ENCODE peak calls at places on chromosome 4, in nine cellular contexts. One of them, this sample, is unnamed.

GRCh38 chr4:159319027-159319426 is 216.1 kb downstream of the RAPGEF2 start:
- DNase-seq in HCT116: no peak
- DNase-seq in lung: no peak
- DNase-seq in transverse colon: no peak
- DNase-seq in RWPE1: no peak
- DNase-seq in dorsolateral prefrontal cortex: no peak
- DNase-seq in CD8-positive, alpha-beta memory T cell: no peak
- DNase-seq in fibroblast of lung: no peak
- DNase-seq in right cardiac atrium: no peak
- DNase-seq in this sample: no peak

GRCh38 chr4:19521151-19521550 is 730.6 kb upstream of the SLIT2 start:
- DNase-seq in HCT116: no peak
- DNase-seq in lung: no peak
- DNase-seq in transverse colon: no peak
- DNase-seq in RWPE1: no peak
- DNase-seq in dorsolateral prefrontal cortex: no peak
- DNase-seq in CD8-positive, alpha-beta memory T cell: no peak
- DNase-seq in fibroblast of lung: no peak
- DNase-seq in right cardiac atrium: peak
- DNase-seq in this sample: no peak

GRCh38 chr4:113328514-113328913 is 279.1 kb downstream of the ANK2 start:
- DNase-seq in HCT116: no peak
- DNase-seq in lung: no peak
- DNase-seq in transverse colon: no peak
- DNase-seq in RWPE1: no peak
- DNase-seq in dorsolateral prefrontal cortex: no peak
- DNase-seq in CD8-positive, alpha-beta memory T cell: no peak
- DNase-seq in fibroblast of lung: no peak
- DNase-seq in right cardiac atrium: no peak
- DNase-seq in this sample: no peak

GRCh38 chr4:158805628-158806471 is 37.0 kb downstream of the FNIP2 start:
- DNase-seq in HCT116: no peak
- DNase-seq in lung: peak
- DNase-seq in transverse colon: no peak
- DNase-seq in RWPE1: peak
- DNase-seq in dorsolateral prefrontal cortex: no peak
- DNase-seq in CD8-positive, alpha-beta memory T cell: no peak
- DNase-seq in fibroblast of lung: no peak
- DNase-seq in right cardiac atrium: no peak
- DNase-seq in this sample: no peak

GRCh38 chr4:22515145-22515887 is 550 bp downstream of the ADGRA3 start:
- DNase-seq in HCT116: no peak
- DNase-seq in lung: peak
- DNase-seq in transverse colon: peak
- DNase-seq in RWPE1: peak
- DNase-seq in dorsolateral prefrontal cortex: peak
- DNase-seq in CD8-positive, alpha-beta memory T cell: no peak
- DNase-seq in fibroblast of lung: peak
- DNase-seq in right cardiac atrium: peak
- DNase-seq in this sample: peak

GRCh38 chr4:89226665-89227572 is 80.7 kb downstream of the GPRIN3 start:
- DNase-seq in HCT116: peak
- DNase-seq in lung: peak
- DNase-seq in transverse colon: peak
- DNase-seq in RWPE1: peak
- DNase-seq in dorsolateral prefrontal cortex: peak
- DNase-seq in CD8-positive, alpha-beta memory T cell: peak
- DNase-seq in fibroblast of lung: peak
- DNase-seq in right cardiac atrium: peak
- DNase-seq in this sample: peak

GRCh38 chr4:110396963-110397362 is 79.0 kb upstream of the ENPEP start:
- DNase-seq in HCT116: no peak
- DNase-seq in lung: no peak
- DNase-seq in transverse colon: no peak
- DNase-seq in RWPE1: no peak
- DNase-seq in dorsolateral prefrontal cortex: no peak
- DNase-seq in CD8-positive, alpha-beta memory T cell: no peak
- DNase-seq in fibroblast of lung: no peak
- DNase-seq in right cardiac atrium: no peak
- DNase-seq in this sample: no peak

GRCh38 chr4:48141048-48141447 is 7.0 kb upstream of the TXK start:
- DNase-seq in HCT116: no peak
- DNase-seq in lung: no peak
- DNase-seq in transverse colon: no peak
- DNase-seq in RWPE1: peak
- DNase-seq in dorsolateral prefrontal cortex: no peak
- DNase-seq in CD8-positive, alpha-beta memory T cell: no peak
- DNase-seq in fibroblast of lung: peak
- DNase-seq in right cardiac atrium: no peak
- DNase-seq in this sample: no peak

GRCh38 chr4:78775278-78776030 is 696 bp upstream of the BMP2K start:
- DNase-seq in HCT116: peak
- DNase-seq in lung: peak
- DNase-seq in transverse colon: peak
- DNase-seq in RWPE1: peak
- DNase-seq in dorsolateral prefrontal cortex: peak
- DNase-seq in CD8-positive, alpha-beta memory T cell: peak
- DNase-seq in fibroblast of lung: peak
- DNase-seq in right cardiac atrium: peak
- DNase-seq in this sample: peak

GRCh38 chr4:60463846-60464502 is 736.2 kb upstream of the ADGRL3 start:
- DNase-seq in HCT116: no peak
- DNase-seq in lung: no peak
- DNase-seq in transverse colon: no peak
- DNase-seq in RWPE1: no peak
- DNase-seq in dorsolateral prefrontal cortex: no peak
- DNase-seq in CD8-positive, alpha-beta memory T cell: no peak
- DNase-seq in fibroblast of lung: peak
- DNase-seq in right cardiac atrium: no peak
- DNase-seq in this sample: no peak

GRCh38 chr4:78032446-78032845 is 24.7 kb upstream of the FRAS1 start:
- DNase-seq in HCT116: no peak
- DNase-seq in lung: no peak
- DNase-seq in transverse colon: no peak
- DNase-seq in RWPE1: no peak
- DNase-seq in dorsolateral prefrontal cortex: no peak
- DNase-seq in CD8-positive, alpha-beta memory T cell: no peak
- DNase-seq in fibroblast of lung: no peak
- DNase-seq in right cardiac atrium: no peak
- DNase-seq in this sample: no peak

GRCh38 chr4:87270144-87270543 is 49.7 kb upstream of the KLHL8 start:
- DNase-seq in HCT116: peak
- DNase-seq in lung: no peak
- DNase-seq in transverse colon: no peak
- DNase-seq in RWPE1: peak
- DNase-seq in dorsolateral prefrontal cortex: no peak
- DNase-seq in CD8-positive, alpha-beta memory T cell: no peak
- DNase-seq in fibroblast of lung: peak
- DNase-seq in right cardiac atrium: no peak
- DNase-seq in this sample: no peak

GRCh38 chr4:38177792-38178665 is 217.8 kb downstream of the PTTG2 start:
- DNase-seq in HCT116: no peak
- DNase-seq in lung: peak
- DNase-seq in transverse colon: peak
- DNase-seq in RWPE1: no peak
- DNase-seq in dorsolateral prefrontal cortex: no peak
- DNase-seq in CD8-positive, alpha-beta memory T cell: peak
- DNase-seq in fibroblast of lung: peak
- DNase-seq in right cardiac atrium: peak
- DNase-seq in this sample: no peak

GRCh38 chr4:17577660-17578481 is 873 bp downstream of the LAP3 start:
- DNase-seq in HCT116: no peak
- DNase-seq in lung: peak
- DNase-seq in transverse colon: peak
- DNase-seq in RWPE1: no peak
- DNase-seq in dorsolateral prefrontal cortex: no peak
- DNase-seq in CD8-positive, alpha-beta memory T cell: no peak
- DNase-seq in fibroblast of lung: peak
- DNase-seq in right cardiac atrium: peak
- DNase-seq in this sample: peak

GRCh38 chr4:108149588-108150380 is 18.9 kb downstream of the LEF1 start:
- DNase-seq in HCT116: no peak
- DNase-seq in lung: no peak
- DNase-seq in transverse colon: no peak
- DNase-seq in RWPE1: no peak
- DNase-seq in dorsolateral prefrontal cortex: no peak
- DNase-seq in CD8-positive, alpha-beta memory T cell: no peak
- DNase-seq in fibroblast of lung: no peak
- DNase-seq in right cardiac atrium: no peak
- DNase-seq in this sample: no peak

GRCh38 chr4:38752393-38752961 is 30.3 kb downstream of the TLR10 start:
- DNase-seq in HCT116: no peak
- DNase-seq in lung: no peak
- DNase-seq in transverse colon: no peak
- DNase-seq in RWPE1: no peak
- DNase-seq in dorsolateral prefrontal cortex: no peak
- DNase-seq in CD8-positive, alpha-beta memory T cell: no peak
- DNase-seq in fibroblast of lung: peak
- DNase-seq in right cardiac atrium: no peak
- DNase-seq in this sample: no peak

GRCh38 chr4:87465739-87466366 is 43.5 kb downstream of the NUDT9 start:
- DNase-seq in HCT116: peak
- DNase-seq in lung: no peak
- DNase-seq in transverse colon: no peak
- DNase-seq in RWPE1: peak
- DNase-seq in dorsolateral prefrontal cortex: no peak
- DNase-seq in CD8-positive, alpha-beta memory T cell: no peak
- DNase-seq in fibroblast of lung: peak
- DNase-seq in right cardiac atrium: no peak
- DNase-seq in this sample: no peak

GRCh38 chr4:40246938-40247337 is 50.1 kb downstream of the RHOH start:
- DNase-seq in HCT116: no peak
- DNase-seq in lung: no peak
- DNase-seq in transverse colon: no peak
- DNase-seq in RWPE1: no peak
- DNase-seq in dorsolateral prefrontal cortex: no peak
- DNase-seq in CD8-positive, alpha-beta memory T cell: no peak
- DNase-seq in fibroblast of lung: no peak
- DNase-seq in right cardiac atrium: no peak
- DNase-seq in this sample: no peak

DNA sequence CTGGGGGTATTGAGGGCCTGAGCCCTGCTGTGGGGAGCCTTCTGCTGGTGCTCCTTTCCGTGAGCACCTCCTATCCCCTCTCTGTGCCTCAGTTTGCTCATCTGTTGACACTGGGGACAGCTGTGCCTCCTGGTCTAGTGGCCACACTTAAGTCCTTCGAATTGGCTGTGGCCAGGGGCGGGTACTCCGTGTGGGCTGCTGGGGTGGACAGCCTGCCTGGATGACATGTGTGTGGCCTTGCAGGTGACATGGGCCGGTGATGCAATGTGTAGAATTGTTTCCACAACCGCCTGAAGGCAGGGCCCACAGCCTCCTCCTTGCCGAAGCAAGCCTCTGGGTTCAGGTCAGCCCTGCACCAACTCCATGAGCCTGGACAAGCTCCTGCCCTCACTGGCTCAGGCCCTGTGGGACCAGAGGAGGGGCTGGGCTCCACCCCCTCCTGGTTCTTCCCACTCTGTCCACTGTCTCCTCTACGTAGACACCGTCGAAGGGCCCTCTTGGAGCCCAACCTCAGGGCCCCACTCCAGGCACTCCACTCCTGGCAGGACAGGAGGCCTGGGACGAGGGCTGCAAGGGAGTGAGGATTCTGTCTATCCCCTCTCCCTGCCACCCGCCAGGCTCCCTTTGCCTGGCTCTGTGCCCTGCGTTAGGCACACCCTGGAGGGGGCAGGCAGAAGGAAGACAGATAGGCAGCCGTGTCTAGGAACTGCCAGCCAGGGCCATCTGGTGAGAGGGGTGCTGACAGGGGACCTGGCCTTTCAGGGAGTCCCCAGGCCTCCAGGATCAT is 1.2 kb downstream of the SH3BP2 start:
- DNase-seq in HCT116: no peak
- DNase-seq in lung: no peak
- DNase-seq in transverse colon: peak
- DNase-seq in RWPE1: no peak
- DNase-seq in dorsolateral prefrontal cortex: no peak
- DNase-seq in CD8-positive, alpha-beta memory T cell: no peak
- DNase-seq in fibroblast of lung: peak
- DNase-seq in right cardiac atrium: peak
- DNase-seq in this sample: no peak
- H3K27ac ChIP-seq in HCT116: peak
- H3K27ac ChIP-seq in lung: peak
- H3K27ac ChIP-seq in transverse colon: peak
- H3K27ac ChIP-seq in RWPE1: peak
- H3K27ac ChIP-seq in dorsolateral prefrontal cortex: peak
- H3K27ac ChIP-seq in CD8-positive, alpha-beta memory T cell: peak
- H3K27ac ChIP-seq in fibroblast of lung: peak
- H3K27ac ChIP-seq in right cardiac atrium: peak
- H3K27ac ChIP-seq in this sample: peak

GRCh38 chr4:7938513-7939376 is 916 bp downstream of the AFAP1 start:
- DNase-seq in HCT116: no peak
- DNase-seq in lung: no peak
- DNase-seq in transverse colon: peak
- DNase-seq in RWPE1: peak
- DNase-seq in dorsolateral prefrontal cortex: peak
- DNase-seq in CD8-positive, alpha-beta memory T cell: peak
- DNase-seq in fibroblast of lung: peak
- DNase-seq in right cardiac atrium: peak
- DNase-seq in this sample: no peak
- H3K27ac ChIP-seq in HCT116: peak
- H3K27ac ChIP-seq in lung: peak
- H3K27ac ChIP-seq in transverse colon: peak
- H3K27ac ChIP-seq in RWPE1: peak
- H3K27ac ChIP-seq in dorsolateral prefrontal cortex: peak
- H3K27ac ChIP-seq in CD8-positive, alpha-beta memory T cell: peak
- H3K27ac ChIP-seq in fibroblast of lung: peak
- H3K27ac ChIP-seq in right cardiac atrium: peak
- H3K27ac ChIP-seq in this sample: no peak

GRCh38 chr4:140109626-140110213 is 44.3 kb downstream of the MAML3 start:
- DNase-seq in HCT116: no peak
- DNase-seq in lung: no peak
- DNase-seq in transverse colon: no peak
- DNase-seq in RWPE1: no peak
- DNase-seq in dorsolateral prefrontal cortex: no peak
- DNase-seq in CD8-positive, alpha-beta memory T cell: no peak
- DNase-seq in fibroblast of lung: no peak
- DNase-seq in right cardiac atrium: no peak
- DNase-seq in this sample: no peak
- H3K27ac ChIP-seq in HCT116: no peak
- H3K27ac ChIP-seq in lung: no peak
- H3K27ac ChIP-seq in transverse colon: no peak
- H3K27ac ChIP-seq in RWPE1: no peak
- H3K27ac ChIP-seq in dorsolateral prefrontal cortex: no peak
- H3K27ac ChIP-seq in CD8-positive, alpha-beta memory T cell: no peak
- H3K27ac ChIP-seq in fibroblast of lung: no peak
- H3K27ac ChIP-seq in right cardiac atrium: no peak
- H3K27ac ChIP-seq in this sample: no peak

DNA sequence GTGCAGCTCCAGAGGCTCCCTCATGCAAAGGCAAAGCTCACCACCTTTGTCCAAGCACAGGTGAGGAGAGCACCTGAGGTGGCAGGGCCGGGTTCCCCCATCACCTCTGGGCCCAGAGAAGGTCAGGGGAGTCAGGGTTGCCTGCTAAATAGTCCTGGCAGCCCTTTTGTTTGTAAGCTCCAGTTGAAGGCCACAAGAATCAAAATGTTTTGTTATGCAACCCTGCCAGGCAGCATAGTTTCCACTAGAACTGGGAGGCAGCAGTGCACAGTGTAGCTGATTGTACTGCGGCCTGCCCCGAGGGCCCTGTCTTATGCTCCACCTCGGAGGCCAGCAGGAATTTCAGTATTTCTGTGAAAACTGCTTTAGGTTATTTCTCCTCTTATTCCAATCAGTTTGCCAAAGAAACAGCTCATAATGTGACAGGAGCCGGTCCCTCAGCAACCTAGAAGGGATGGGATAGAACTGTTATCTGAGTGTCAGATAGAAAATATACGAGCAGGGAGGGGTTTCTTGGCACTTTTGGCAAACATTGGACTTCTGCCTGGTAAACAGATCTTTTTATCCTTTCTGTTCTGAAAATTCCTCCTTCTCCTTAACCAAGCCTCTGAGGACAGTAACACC is 93.7 kb downstream of the LNX1 start:
- DNase-seq in HCT116: no peak
- DNase-seq in lung: no peak
- DNase-seq in transverse colon: no peak
- DNase-seq in RWPE1: no peak
- DNase-seq in dorsolateral prefrontal cortex: no peak
- DNase-seq in CD8-positive, alpha-beta memory T cell: no peak
- DNase-seq in fibroblast of lung: peak
- DNase-seq in right cardiac atrium: peak
- DNase-seq in this sample: no peak
- H3K27ac ChIP-seq in HCT116: no peak
- H3K27ac ChIP-seq in lung: no peak
- H3K27ac ChIP-seq in transverse colon: peak
- H3K27ac ChIP-seq in RWPE1: no peak
- H3K27ac ChIP-seq in dorsolateral prefrontal cortex: no peak
- H3K27ac ChIP-seq in CD8-positive, alpha-beta memory T cell: no peak
- H3K27ac ChIP-seq in fibroblast of lung: no peak
- H3K27ac ChIP-seq in right cardiac atrium: peak
- H3K27ac ChIP-seq in this sample: no peak

This sample was measured in caudate nucleus.